ENCODE peak calls at places on chromosomes 6 and 20, in six cellular contexts. H is activated naive CD4-positive, alpha-beta T cell treated with anti-CD3 and anti-CD28 coated beads, Interleukin-2, amount 10 ng/mL, durations not matched to agents 7 days and 5 days; A is spleen; N is H9; P is Jurkat, Clone E6-1; Q is T1000. X is an unnamed sample.

GRCh38 chr6:106165885-106166485 is 79.8 kb downstream of the PRDM1 start:
- DNase-seq in P (no peak), H (no peak), N (no peak), Q (no peak), A (no peak), X (no peak)

GRCh38 chr6:36677059-36677749 is 1.3 kb upstream of the CDKN1A start:
- DNase-seq in N (no peak), A (peak), P (no peak), Q (no peak), H (no peak), X (no peak)

GRCh38 chr6:33160728-33161323 is 31.4 kb downstream of the COL11A2 start:
- DNase-seq in P (peak), Q (peak), H (no peak), A (no peak), N (peak), X (peak)

GRCh38 chr6:120384671-120385070 is 949.6 kb downstream of the TBC1D32 start:
- DNase-seq in Q (no peak), P (no peak), A (no peak), H (no peak), N (no peak), X (no peak)

GRCh38 chr20:2585811-2586210 is 49.4 kb downstream of the TMC2 start:
- DNase-seq in Q (no peak), N (no peak), H (no peak), P (no peak), A (no peak), X (no peak)

GRCh38 chr6:34423254-34423653 is 2.6 kb downstream of the RPS10 start:
- DNase-seq in H (no peak), P (no peak), A (no peak), N (no peak), Q (no peak), X (no peak)

GRCh38 chr6:135235716-135236115 is 54.6 kb downstream of the MYB start:
- DNase-seq in P (no peak), H (no peak), A (no peak), N (no peak), Q (no peak), X (no peak)

GRCh38 chr6:122809001-122809400 is 19.9 kb downstream of the SMPDL3A start:
- DNase-seq in Q (no peak), P (no peak), H (no peak), A (no peak), N (no peak), X (no peak)

GRCh38 chr20:25072226-25072811 is 9.6 kb downstream of the VSX1 start:
- DNase-seq in Q (no peak), A (peak), P (no peak), H (no peak), N (no peak), X (no peak)

GRCh38 chr6:168193816-168194701 is 115.0 kb upstream of the FRMD1 start:
- DNase-seq in A (no peak), P (no peak), N (peak), H (no peak), Q (no peak), X (peak)

GRCh38 chr6:135180458-135181332 is at the start of gene MYB:
- DNase-seq in P (peak), N (peak), A (peak), H (peak), Q (peak), X (peak)

X was measured in iPS-NIHi11.